ENCODE peak calls at places on chromosome 18, in four cellular contexts. M is retina, Q is A549, S is PC-9. Z is an unnamed sample.

GRCh38 chr18:11663630-11664029 is 25.4 kb upstream of the GNAL start:
- DNase-seq in M (no peak), Q (no peak), S (no peak), Z (no peak)

GRCh38 chr18:26719909-26720308 is 145.6 kb downstream of the AQP4 start:
- DNase-seq in Q (no peak), M (no peak), S (no peak), Z (no peak)

GRCh38 chr18:68267583-68267982 is 447.3 kb downstream of the TMX3 start:
- DNase-seq in M (no peak), S (no peak), Q (no peak), Z (no peak)

GRCh38 chr18:44818148-44818547 is 137.5 kb downstream of the SETBP1 start:
- DNase-seq in M (no peak), S (no peak), Q (no peak), Z (no peak)

GRCh38 chr18:40821596-40822243 is 1133.3 kb upstream of the PIK3C3 start:
- DNase-seq in Q (no peak), S (no peak), M (peak), Z (no peak)

GRCh38 chr18:31513189-31513907 is 15.4 kb downstream of the DSG2 start:
- DNase-seq in M (no peak), S (peak), Q (peak), Z (no peak)

GRCh38 chr18:22063077-22063476 is 106.3 kb upstream of the GATA6 start:
- DNase-seq in Q (no peak), S (no peak), M (no peak), Z (no peak)

GRCh38 chr18:55264108-55264507 is 304.8 kb upstream of the CCDC68 start:
- DNase-seq in S (no peak), M (no peak), Q (no peak), Z (no peak)

GRCh38 chr18:47251289-47252120 is at the start of gene SKOR2:
- DNase-seq in M (peak), S (no peak), Q (no peak), Z (no peak)

GRCh38 chr18:2958819-2959298 is 54.1 kb downstream of the LPIN2 start:
- DNase-seq in S (no peak), M (no peak), Q (no peak), Z (no peak)

GRCh38 chr18:57813245-57813644 is 10.1 kb upstream of the ATP8B1 start:
- DNase-seq in M (no peak), S (no peak), Q (peak), Z (no peak)

GRCh38 chr18:77765468-77765867 is 515.8 kb downstream of the GALR1 start:
- DNase-seq in M (peak), Q (peak), S (peak), Z (no peak)

GRCh38 chr18:58579561-58580047 is 49.3 kb downstream of the ALPK2 start:
- DNase-seq in M (no peak), S (no peak), Q (peak), Z (no peak)

GRCh38 chr18:31684279-31685096 is at the start of gene B4GALT6:
- DNase-seq in M (peak), S (peak), Q (peak), Z (no peak)

GRCh38 chr18:59902180-59902992 is 2.6 kb downstream of the PMAIP1 start:
- DNase-seq in Q (no peak), S (no peak), M (no peak), Z (no peak)

GRCh38 chr18:6370886-6371635 is 43.6 kb downstream of the L3MBTL4 start:
- DNase-seq in S (no peak), M (no peak), Q (no peak), Z (no peak)

GRCh38 chr18:79521806-79522205 is 126.1 kb downstream of the NFATC1 start:
- DNase-seq in M (no peak), S (no peak), Q (no peak), Z (no peak)

GRCh38 chr18:3012920-3013810 is at the start of gene LPIN2:
- DNase-seq in M (peak), Q (peak), S (peak), Z (peak)

GRCh38 chr18:13239557-13239956 is 21.0 kb downstream of the LDLRAD4 start:
- DNase-seq in M (peak), Q (no peak), S (no peak), Z (no peak)

GRCh38 chr18:48894799-48895346 is 55.9 kb downstream of the SMAD7 start:
- DNase-seq in S (no peak), M (no peak), Q (no peak), Z (no peak)

GRCh38 chr18:5582054-5582453 is 38.3 kb upstream of the EPB41L3 start:
- DNase-seq in M (peak), S (no peak), Q (no peak), Z (no peak)

GRCh38 chr18:37709740-37710139 is 144.1 kb upstream of the CELF4 start:
- DNase-seq in Q (no peak), S (no peak), M (no peak), Z (no peak)

GRCh38 chr18:12296457-12296856 is 11.6 kb upstream of the TUBB6 start:
- DNase-seq in Q (no peak), S (no peak), M (no peak), Z (no peak)

GRCh38 chr18:73645175-73645715 is 502.4 kb downstream of the FBXO15 start:
- DNase-seq in S (no peak), M (no peak), Q (no peak), Z (no peak)

GRCh38 chr18:75762758-75763157 is 335.3 kb upstream of the SMIM21 start:
- DNase-seq in M (no peak), S (no peak), Q (no peak), Z (no peak)

GRCh38 chr18:23487738-23488625 is 15.3 kb upstream of the RMC1 start:
- DNase-seq in M (no peak), S (no peak), Q (no peak), Z (no peak)

GRCh38 chr18:78108587-78108986 is 858.9 kb downstream of the GALR1 start:
- DNase-seq in M (no peak), S (no peak), Q (no peak), Z (no peak)

GRCh38 chr18:5051207-5051606 is 145.8 kb downstream of the AKAIN1 start:
- DNase-seq in M (no peak), S (no peak), Q (no peak), Z (no peak)

GRCh38 chr18:62018034-62018760 is 125.4 kb upstream of the RNF152 start:
- DNase-seq in Q (no peak), S (no peak), M (no peak), Z (no peak)

GRCh38 chr18:12592597-12593127 is 65.2 kb downstream of the SPIRE1 start:
- DNase-seq in Q (no peak), M (no peak), S (no peak), Z (no peak)